ENCODE peak calls at places on chromosomes 1 and 21, in four cellular contexts. R is K562, P is GM12878, K is HL-60. U is an unnamed sample.

GRCh38 chr1:15090373-15090772 is 63.2 kb upstream of the TMEM51 start:
- DNase-seq in R (no peak), P (no peak), K (no peak), U (peak)

GRCh38 chr1:161966076-161966475 is 57.6 kb downstream of the OLFML2B start:
- DNase-seq in R (no peak), K (no peak), P (no peak), U (no peak)

GRCh38 chr1:9890224-9890731 is 19.8 kb downstream of the CTNNBIP1 start:
- DNase-seq in K (peak), P (no peak), R (no peak), U (no peak)

GRCh38 chr1:108830119-108831008 is 26.5 kb downstream of the AKNAD1 start:
- DNase-seq in P (no peak), K (no peak), R (peak), U (no peak)

GRCh38 chr1:36594041-36594440 is 111.3 kb upstream of the CSF3R start:
- DNase-seq in K (no peak), R (no peak), P (no peak), U (no peak)

GRCh38 chr21:44800971-44801467 is 601 bp downstream of the UBE2G2 start:
- DNase-seq in P (no peak), K (peak), R (peak), U (peak)

GRCh38 chr21:46022551-46023107 is 41.1 kb downstream of the COL6A1 start:
- DNase-seq in R (peak), P (no peak), K (no peak), U (no peak)

GRCh38 chr1:179661018-179661417 is 69.4 kb downstream of the TDRD5 start:
- DNase-seq in R (no peak), K (no peak), P (no peak), U (no peak)

GRCh38 chr1:210989949-210990348 is 144.0 kb downstream of the KCNH1 start:
- DNase-seq in P (no peak), R (no peak), K (no peak), U (no peak)

GRCh38 chr1:169604781-169605560 is 18.7 kb upstream of the F5 start:
- DNase-seq in R (no peak), P (peak), K (peak), U (no peak)

GRCh38 chr1:84271452-84272273 is 29.8 kb upstream of the SAMD13 start:
- DNase-seq in R (no peak), K (peak), P (peak), U (peak)

GRCh38 chr1:110209715-110210603 is at the start of gene KCNC4:
- DNase-seq in K (peak), R (peak), P (peak), U (peak)

GRCh38 chr1:110003747-110004428 is 19.3 kb downstream of the AHCYL1 start:
- DNase-seq in R (peak), P (peak), K (peak), U (no peak)

GRCh38 chr1:240044620-240045019 is 47.1 kb upstream of the FMN2 start:
- DNase-seq in P (no peak), K (no peak), R (no peak), U (no peak)

GRCh38 chr1:12152106-12152891 is 14.5 kb upstream of the TNFRSF1B start:
- DNase-seq in P (peak), K (peak), R (no peak), U (peak)

GRCh38 chr1:109667452-109668122 is at the start of gene GSTM2:
- DNase-seq in K (no peak), R (peak), P (peak), U (peak)

GRCh38 chr1:198168180-198168579 is 11.4 kb downstream of the NEK7 start:
- DNase-seq in P (no peak), R (no peak), K (no peak), U (no peak)

GRCh38 chr21:39681845-39682244 is 63.1 kb upstream of the IGSF5 start:
- DNase-seq in R (no peak), P (no peak), K (no peak), U (no peak)

GRCh38 chr1:204065174-204065985 is 7.5 kb upstream of the SOX13 start:
- DNase-seq in K (no peak), R (no peak), P (no peak), U (no peak)

GRCh38 chr1:94888201-94888600 is 38.7 kb downstream of the CNN3 start:
- DNase-seq in P (no peak), K (no peak), R (no peak), U (no peak)

GRCh38 chr1:193058529-193059281 is 455 bp downstream of the UCHL5 start:
- DNase-seq in R (peak), P (peak), K (peak), U (peak)

GRCh38 chr1:155970531-155971167 is 7.7 kb downstream of the ARHGEF2 start:
- DNase-seq in R (peak), P (no peak), K (peak), U (peak)

GRCh38 chr1:153880962-153881361 is 41.8 kb downstream of the GATAD2B start:
- DNase-seq in R (no peak), P (no peak), K (no peak), U (no peak)

DNA sequence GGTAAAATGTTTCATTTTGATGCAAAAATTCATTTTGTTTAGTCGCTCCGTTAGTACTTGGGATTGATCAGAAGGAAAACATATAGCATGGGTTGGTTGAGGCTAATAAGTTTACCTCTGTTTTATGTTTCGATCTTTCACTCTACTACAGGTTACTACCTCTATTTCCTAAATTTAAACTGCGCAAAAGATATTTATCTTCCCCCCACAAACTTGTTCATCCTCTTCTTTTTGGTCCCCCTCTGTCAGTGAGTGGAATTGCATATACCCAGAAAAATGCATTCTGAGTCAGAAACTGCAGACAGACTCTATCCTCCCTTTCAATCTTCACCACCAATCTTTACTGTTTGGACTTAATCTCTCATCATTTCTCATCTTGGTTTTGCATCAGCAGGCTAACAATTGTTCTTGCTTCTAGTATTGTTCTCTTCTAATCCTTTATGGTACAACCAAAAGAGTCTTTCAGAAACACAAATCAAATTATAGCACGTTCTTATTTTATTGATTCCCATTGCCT is 316.0 kb upstream of the ADGRL4 start:
- DNase-seq in K (no peak), R (no peak), P (no peak), U (no peak)
- TF ChIP-seq SPI1 in K (no peak), R (no peak), P (no peak), U (no peak)

DNA sequence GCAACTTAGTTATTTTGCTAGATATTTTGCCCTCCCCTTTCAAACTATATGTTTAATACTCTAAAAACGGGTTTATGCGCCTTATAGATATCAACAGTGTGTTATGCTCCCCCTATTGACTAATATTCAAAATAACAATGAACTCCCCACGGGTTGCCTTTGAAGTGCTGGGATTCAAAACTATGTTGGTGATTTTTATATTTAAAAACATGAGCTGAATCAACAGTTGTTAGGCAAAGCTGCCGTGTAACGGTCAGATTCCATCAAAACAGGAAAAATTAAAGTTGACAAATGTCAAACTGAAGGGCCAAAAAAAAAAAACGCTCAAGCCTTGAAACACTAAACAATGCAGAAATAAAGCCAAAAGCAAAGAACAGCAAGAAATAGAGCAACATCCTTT is 2.5 kb downstream of the TGFBR3 start:
- DNase-seq in K (no peak), R (peak), P (no peak), U (no peak)
- TF ChIP-seq SPI1 in K (no peak), R (no peak), P (no peak), U (no peak)

DNA sequence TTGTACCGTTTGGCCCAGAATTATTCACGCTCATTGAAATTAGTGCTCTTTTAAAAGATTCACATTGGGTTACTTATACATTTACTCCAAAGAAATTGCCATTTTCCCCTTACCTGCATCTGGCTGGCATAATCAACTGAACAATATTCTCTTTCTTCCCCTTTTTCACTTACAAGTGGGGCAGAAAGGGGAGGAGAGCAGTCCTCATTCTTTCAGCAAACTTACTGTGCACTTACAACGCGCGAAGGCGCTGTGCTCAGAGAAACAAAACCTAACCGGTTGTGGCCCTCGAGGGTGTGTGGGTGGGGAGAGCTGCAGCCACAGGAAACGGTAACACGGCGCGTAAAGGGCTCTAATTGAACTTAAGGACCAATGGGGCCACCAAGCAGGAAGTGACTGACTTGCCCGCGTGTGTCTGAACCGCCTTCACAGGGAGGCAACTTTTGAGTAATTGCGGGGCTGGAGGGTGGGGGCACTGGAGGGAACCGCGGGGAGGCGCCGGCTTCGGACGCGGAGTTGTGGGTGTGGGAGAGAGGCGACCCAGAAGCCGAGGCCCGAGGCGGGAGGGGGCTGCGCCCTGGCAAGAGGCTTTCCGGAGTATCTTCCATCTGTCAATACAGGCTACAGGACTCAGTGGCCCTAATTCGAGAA is 693 bp upstream of the PNRC2 start:
- DNase-seq in P (peak), R (peak), K (peak), U (peak)
- TF ChIP-seq SPI1 in P (peak), R (peak), K (peak), U (peak)

GRCh38 chr1:172002725-172003345 is 161.5 kb downstream of the DNM3 start:
- DNase-seq in P (peak), K (peak), R (peak), U (no peak)
- TF ChIP-seq SPI1 in P (no peak), K (no peak), R (no peak), U (no peak)

DNA sequence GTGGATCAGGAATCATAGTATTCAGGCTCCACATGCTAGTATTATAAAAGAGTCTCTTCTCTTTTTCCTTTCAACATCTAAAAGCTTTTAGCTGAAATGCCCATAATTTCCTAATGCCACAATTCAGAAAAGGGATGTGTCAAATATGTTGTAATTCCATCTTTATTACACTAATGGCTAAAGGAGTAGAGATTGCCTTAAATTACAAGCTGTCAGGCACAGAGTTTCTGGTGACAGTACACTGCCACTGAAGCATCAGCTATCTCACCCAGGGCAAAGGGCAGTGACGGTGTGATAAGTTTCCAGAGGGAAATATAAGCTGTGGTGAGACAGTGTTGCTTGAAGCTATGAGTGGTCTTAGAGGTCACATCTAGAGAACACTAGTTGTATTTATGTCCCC is 581.1 kb downstream of the KCNT2 start:
- DNase-seq in R (no peak), P (no peak), K (no peak), U (no peak)
- TF ChIP-seq SPI1 in R (no peak), P (no peak), K (no peak), U (no peak)

GRCh38 chr1:22749919-22750670 is 39.5 kb downstream of the EPHB2 start:
- DNase-seq in P (peak), K (peak), R (no peak), U (no peak)
- TF ChIP-seq SPI1 in P (no peak), K (no peak), R (no peak), U (no peak)

GRCh38 chr1:225886159-225887029 is 2.6 kb downstream of the LEFTY1 start:
- DNase-seq in R (no peak), P (no peak), K (no peak), U (no peak)
- TF ChIP-seq SPI1 in R (no peak), P (no peak), K (no peak), U (no peak)

DNA sequence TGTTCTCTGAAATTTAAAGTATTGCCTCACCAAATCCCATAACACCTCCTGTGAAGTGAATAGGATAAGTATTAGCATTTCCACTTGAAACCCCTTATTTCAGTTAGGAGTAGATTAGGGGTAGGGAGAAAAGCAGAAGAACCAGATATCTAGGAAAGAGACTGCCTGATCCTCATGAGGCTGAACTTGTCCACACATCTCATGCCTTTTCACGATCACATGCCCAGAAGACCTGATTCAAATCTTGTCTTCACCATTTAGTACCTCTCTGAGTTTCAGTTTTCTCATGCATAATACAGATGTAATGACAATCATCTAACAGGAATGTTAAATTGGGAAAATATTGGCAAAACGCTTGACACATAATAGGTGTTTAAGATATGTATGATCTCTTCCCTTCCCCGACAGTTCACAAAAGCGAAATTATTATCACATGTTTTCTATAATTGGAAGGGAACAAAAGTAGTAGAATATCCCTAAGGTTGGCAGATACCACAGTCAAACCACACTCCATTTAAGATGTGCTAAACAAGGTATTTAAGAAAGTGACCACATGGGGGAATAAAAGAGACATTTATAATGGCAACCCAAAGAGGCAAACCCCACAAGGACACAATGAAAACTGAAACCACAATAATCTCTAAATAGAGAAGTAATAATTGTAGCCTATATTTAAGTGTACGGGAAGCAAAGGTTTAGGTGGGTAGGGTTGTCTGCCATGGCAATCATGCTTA is 25.2 kb downstream of the GFI1 start:
- DNase-seq in K (peak), R (no peak), P (no peak), U (no peak)
- TF ChIP-seq SPI1 in K (no peak), R (no peak), P (no peak), U (no peak)

GRCh38 chr1:212529211-212529731 is 79.3 kb upstream of the ATF3 start:
- DNase-seq in P (no peak), K (no peak), R (no peak), U (no peak)
- TF ChIP-seq SPI1 in P (no peak), K (no peak), R (no peak), U (no peak)

U was measured in GM12891.